ENCODE peak calls at places on chromosomes 5 and 9, in five cellular contexts. V is Right ventricle myocardium superior; A is effector CD8-positive, alpha-beta T cell; K is NCI-H524; S is HuH-7.5. X is an unnamed sample.

GRCh38 chr5:110817437-110817836 is 78.6 kb downstream of the SLC25A46 start:
- DNase-seq in V (no peak), S (no peak), A (no peak), K (no peak), X (no peak)

GRCh38 chr9:135381911-135382310 is 97.7 kb upstream of the PPP1R26 start:
- DNase-seq in A (no peak), V (no peak), S (no peak), K (no peak), X (no peak)

GRCh38 chr5:54525692-54526091 is 8.1 kb downstream of the SNX18 start:
- DNase-seq in V (no peak), K (no peak), A (no peak), S (no peak), X (peak)

GRCh38 chr5:153425914-153426313 is 64.6 kb upstream of the GRIA1 start:
- DNase-seq in S (no peak), K (peak), V (no peak), A (no peak), X (no peak)

GRCh38 chr9:84899326-84899725 is 229.8 kb downstream of the NTRK2 start:
- DNase-seq in S (no peak), V (no peak), A (no peak), K (no peak), X (no peak)

GRCh38 chr5:149586708-149587318 is 5.5 kb downstream of the ARHGEF37 start:
- DNase-seq in A (no peak), K (no peak), V (no peak), S (no peak), X (peak)

GRCh38 chr5:150321784-150322183 is 19.1 kb upstream of the ARSI start:
- DNase-seq in A (no peak), K (no peak), S (no peak), V (no peak), X (no peak)

GRCh38 chr9:84146893-84147705 is 166.5 kb downstream of the RMI1 start:
- DNase-seq in A (no peak), V (no peak), S (no peak), K (no peak), X (peak)

GRCh38 chr9:83167126-83167525 is 104.2 kb upstream of the RASEF start:
- DNase-seq in A (no peak), V (no peak), S (no peak), K (no peak), X (no peak)

GRCh38 chr5:117454716-117455212 is 880.1 kb upstream of the SEMA6A start:
- DNase-seq in A (peak), S (peak), K (peak), V (peak), X (peak)

GRCh38 chr9:116382053-116382452 is 228.5 kb downstream of the PAPPA start:
- DNase-seq in K (no peak), V (no peak), A (no peak), S (no peak), X (no peak)

GRCh38 chr5:36646507-36647023 is 40.2 kb downstream of the SLC1A3 start:
- DNase-seq in S (no peak), K (no peak), A (no peak), V (no peak), X (no peak)

GRCh38 chr5:79074641-79075040 is 5.1 kb downstream of the BHMT2 start:
- DNase-seq in K (no peak), A (no peak), S (no peak), V (no peak), X (no peak)

GRCh38 chr9:95055337-95055850 is 262.1 kb downstream of the FANCC start:
- DNase-seq in A (no peak), S (no peak), V (no peak), K (no peak), X (no peak)

GRCh38 chr5:136016945-136017530 is 11.8 kb upstream of the TGFBI start:
- DNase-seq in K (peak), S (no peak), V (no peak), A (no peak), X (no peak)

GRCh38 chr9:87194471-87194870 is 247.2 kb upstream of the GAS1 start:
- DNase-seq in S (no peak), A (no peak), K (no peak), V (no peak), X (no peak)

GRCh38 chr5:72064801-72065570 is 42.3 kb upstream of the MAP1B start:
- DNase-seq in A (no peak), K (peak), V (no peak), S (no peak), X (no peak)

GRCh38 chr5:1934056-1934394 is 51.3 kb upstream of the IRX4 start:
- DNase-seq in S (no peak), K (no peak), V (no peak), A (no peak), X (no peak)

GRCh38 chr5:43274435-43275114 is 38.6 kb downstream of the HMGCS1 start:
- DNase-seq in K (no peak), A (no peak), S (no peak), V (no peak), X (no peak)

GRCh38 chr5:83414601-83415000 is 56.9 kb upstream of the VCAN start:
- DNase-seq in V (no peak), S (no peak), A (no peak), K (no peak), X (no peak)

GRCh38 chr9:96417610-96418073 is 528 bp downstream of the ZNF367 start:
- DNase-seq in S (no peak), V (peak), K (peak), A (peak), X (no peak)

GRCh38 chr9:133109931-133110650 is 10.9 kb downstream of the RALGDS start:
- DNase-seq in K (no peak), A (no peak), V (peak), S (no peak), X (no peak)

GRCh38 chr9:14616188-14616982 is 76.8 kb downstream of the ZDHHC21 start:
- DNase-seq in S (no peak), V (no peak), A (no peak), K (peak), X (peak)

GRCh38 chr9:112752334-112753110 is 2.0 kb downstream of the SNX30 start:
- DNase-seq in V (no peak), S (no peak), K (no peak), A (no peak), X (no peak)

GRCh38 chr9:126329476-126330275 is 3.0 kb downstream of the MVB12B start:
- DNase-seq in V (no peak), S (no peak), K (no peak), A (no peak), X (peak)

GRCh38 chr5:65062684-65063083 is 294.0 kb downstream of the CWC27 start:
- DNase-seq in A (no peak), S (no peak), K (peak), V (peak), X (no peak)

GRCh38 chr9:95584176-95584575 is 67.4 kb upstream of the PTCH1 start:
- DNase-seq in V (no peak), K (no peak), A (no peak), S (no peak), X (no peak)

GRCh38 chr9:121390372-121390771 is 20.3 kb upstream of the STOM start:
- DNase-seq in K (no peak), V (no peak), S (no peak), A (no peak), X (no peak)

GRCh38 chr5:171692936-171693335 is 92.7 kb upstream of the SMIM23 start:
- DNase-seq in S (no peak), K (no peak), A (no peak), V (no peak), X (no peak)

GRCh38 chr5:150068472-150068871 is 17.9 kb downstream of the CSF1R start:
- DNase-seq in K (no peak), V (no peak), S (no peak), A (no peak), X (no peak)

GRCh38 chr5:173926359-173926758 is 38.2 kb downstream of the CPEB4 start:
- DNase-seq in K (no peak), V (no peak), S (no peak), A (no peak), X (no peak)

GRCh38 chr5:128254789-128255188 is 171.2 kb downstream of the SLC12A2 start:
- DNase-seq in A (no peak), V (no peak), S (no peak), K (no peak), X (no peak)

GRCh38 chr9:76027426-76027825 is 137.0 kb downstream of the PCSK5 start:
- DNase-seq in A (peak), S (no peak), K (no peak), V (no peak), X (no peak)

GRCh38 chr5:128773378-128773777 is 191.9 kb upstream of the SLC27A6 start:
- DNase-seq in K (no peak), S (no peak), V (no peak), A (no peak), X (no peak)

GRCh38 chr5:177228751-177229150 is 74.8 kb downstream of the RAB24 start:
- DNase-seq in V (no peak), A (no peak), S (no peak), K (no peak), X (no peak)

GRCh38 chr9:96553070-96553469 is 66.6 kb downstream of the CDC14B start:
- DNase-seq in S (no peak), A (no peak), K (no peak), V (no peak), X (peak)

GRCh38 chr5:37665272-37665671 is 174.6 kb downstream of the GDNF start:
- DNase-seq in K (no peak), V (no peak), A (no peak), S (no peak), X (no peak)

GRCh38 chr9:101427957-101428655 is 7.5 kb downstream of the ALDOB start:
- DNase-seq in V (no peak), K (no peak), A (no peak), S (no peak), X (no peak)

GRCh38 chr5:97550164-97550563 is 367.1 kb upstream of the RIOK2 start:
- DNase-seq in A (no peak), S (no peak), K (no peak), V (no peak), X (no peak)

GRCh38 chr9:2159521-2160417 is 144.6 kb downstream of the SMARCA2 start:
- DNase-seq in A (no peak), K (no peak), V (no peak), S (no peak), X (peak)